ENCODE peak calls at places on chromosomes 11 and 22, in seven cellular contexts. H is pancreas, L is fibroblast of mammary gland, G is MM.1S, K is SK-N-SH, D is AG04449, E is lung. M is an unnamed sample.

GRCh38 chr22:30434775-30435315 is 9.3 kb downstream of the MTFP1 start:
- DNase-seq in E (no peak), H (no peak), G (no peak), D (no peak), K (no peak), L (no peak), M (no peak)

GRCh38 chr11:75386912-75387311 is 12.4 kb upstream of the RPS3 start:
- DNase-seq in D (no peak), K (no peak), E (no peak), G (no peak), H (no peak), L (no peak), M (no peak)

GRCh38 chr11:94325681-94326080 is 21.3 kb downstream of the IZUMO1R start:
- DNase-seq in E (no peak), G (peak), K (peak), L (peak), H (no peak), D (no peak), M (no peak)

GRCh38 chr11:4664791-4665190 is 21.0 kb downstream of the OR51E1 start:
- DNase-seq in L (peak), H (no peak), D (no peak), E (no peak), K (no peak), G (no peak), M (no peak)

GRCh38 chr11:15523576-15523975 is 408.9 kb downstream of the INSC start:
- DNase-seq in H (no peak), K (no peak), L (no peak), G (no peak), E (no peak), D (no peak), M (no peak)

GRCh38 chr11:7571640-7572000 is 57.8 kb downstream of the PPFIBP2 start:
- DNase-seq in L (peak), D (no peak), E (peak), K (peak), H (peak), G (peak), M (no peak)

GRCh38 chr11:65476632-65477270 is 22.1 kb upstream of the MALAT1 start:
- DNase-seq in L (peak), E (no peak), H (no peak), K (no peak), D (no peak), G (peak), M (no peak)

GRCh38 chr11:78030429-78031325 is 7.6 kb upstream of the KCTD14 start:
- DNase-seq in D (no peak), E (peak), L (no peak), H (peak), K (peak), G (no peak), M (no peak)

GRCh38 chr11:116864531-116864930 is 27.1 kb upstream of the APOA1 start:
- DNase-seq in L (no peak), E (no peak), D (no peak), G (no peak), H (no peak), K (no peak), M (no peak)

GRCh38 chr11:126808851-126809250 is 191.7 kb downstream of the KIRREL3 start:
- DNase-seq in K (no peak), L (no peak), D (no peak), H (no peak), E (no peak), G (no peak), M (no peak)

GRCh38 chr11:43664295-43664694 is 16.2 kb upstream of the HSD17B12 start:
- DNase-seq in D (no peak), K (peak), E (no peak), L (no peak), G (no peak), H (no peak), M (no peak)

DNA sequence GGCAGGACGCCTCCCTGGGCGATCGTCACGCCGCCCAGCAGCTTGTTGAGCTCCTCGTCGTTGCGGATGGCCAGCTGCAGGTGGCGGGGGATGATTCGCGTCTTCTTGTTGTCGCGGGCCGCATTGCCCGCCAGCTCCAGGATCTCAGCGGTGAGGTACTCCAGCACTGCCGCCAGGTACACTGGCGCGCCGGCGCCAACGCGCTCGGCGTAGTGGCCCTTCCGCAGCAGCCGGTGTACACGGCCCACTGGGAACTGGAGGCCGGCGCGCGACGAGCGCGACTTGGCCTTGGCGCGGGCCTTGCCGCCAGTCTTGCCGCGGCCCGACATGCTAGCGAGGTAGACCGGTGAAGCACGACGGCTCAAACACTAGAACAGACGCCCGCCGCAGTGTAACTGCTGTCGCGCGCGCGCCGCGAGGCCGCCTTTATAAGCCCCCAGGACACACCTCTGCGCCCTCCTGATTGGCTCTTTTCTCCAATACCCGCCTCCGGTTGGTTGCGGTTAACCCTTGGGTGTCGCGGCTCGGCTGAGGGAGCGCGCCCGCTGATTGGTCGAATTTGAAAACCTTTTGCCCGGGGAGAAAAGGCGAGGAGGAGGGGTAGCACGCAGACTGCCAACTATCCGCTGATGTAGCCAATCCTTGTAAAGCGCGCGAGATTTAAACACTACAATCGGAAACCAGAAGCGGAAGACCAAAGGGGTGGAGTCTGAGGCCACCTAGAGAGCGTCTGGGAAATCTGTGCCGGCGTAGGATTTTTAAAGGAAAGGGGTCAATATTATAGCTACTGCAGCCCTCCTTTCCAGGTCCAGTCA is 6.4 kb downstream of the DPAGT1 start:
- DNase-seq in H (peak), K (peak), D (peak), E (peak), G (peak), L (peak), M (peak)
- TF ChIP-seq CTCF in H (no peak), K (peak), D (no peak), E (no peak), G (no peak), L (no peak), M (no peak)

GRCh38 chr22:28702891-28703290 is 23.3 kb upstream of the TTC28 start:
- DNase-seq in E (no peak), G (no peak), K (no peak), H (no peak), D (no peak), L (no peak), M (no peak)

GRCh38 chr22:28710112-28710888 is 30.7 kb upstream of the TTC28 start:
- DNase-seq in E (no peak), L (peak), G (no peak), H (no peak), K (peak), D (peak), M (no peak)

GRCh38 chr22:28710889-28711285 is 30.7 kb downstream of the CHEK2 start:
- DNase-seq in H (no peak), K (peak), E (no peak), L (peak), D (no peak), G (no peak), M (no peak)

GRCh38 chr22:28703436-28703835 is 23.8 kb upstream of the TTC28 start:
- DNase-seq in E (no peak), H (no peak), D (no peak), L (peak), G (no peak), K (no peak), M (no peak)

GRCh38 chr22:28706845-28707244 is 27.2 kb upstream of the TTC28 start:
- DNase-seq in H (no peak), D (no peak), G (no peak), L (no peak), K (no peak), E (no peak), M (no peak)
- H3K4me3 ChIP-seq in H (no peak), D (no peak), G (no peak), L (no peak), K (no peak), E (no peak), M (no peak)

DNA sequence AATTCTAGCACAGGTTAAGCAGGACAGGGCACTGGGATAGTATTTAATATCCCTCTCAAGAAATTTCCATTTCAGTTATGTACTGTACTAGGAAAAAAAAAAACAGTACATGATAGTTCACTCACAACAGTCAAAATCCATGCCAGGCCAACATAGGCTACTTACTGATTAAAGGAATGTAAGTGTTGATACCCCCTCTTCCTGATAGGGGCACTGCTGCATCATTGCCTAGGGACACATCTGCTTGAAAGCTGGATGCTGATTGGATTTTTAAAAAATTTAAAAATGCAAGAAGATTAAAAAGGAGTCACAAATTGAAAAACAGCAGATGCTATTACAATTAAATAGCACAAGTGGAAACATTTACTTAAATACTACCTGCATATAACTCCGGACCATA is 43.4 kb downstream of the APOL5 start:
- DNase-seq in L (peak), K (peak), H (no peak), G (peak), E (no peak), D (no peak), M (no peak)
- TF ChIP-seq CTCF in L (peak), K (peak), H (no peak), G (peak), E (no peak), D (peak), M (peak)

GRCh38 chr11:67438121-67438902 is 830 bp upstream of the PTPRCAP start:
- DNase-seq in H (no peak), G (no peak), L (no peak), E (no peak), K (no peak), D (no peak), M (no peak)
- H3K4me3 ChIP-seq in H (no peak), G (no peak), L (no peak), E (no peak), K (no peak), D (no peak), M (no peak)

GRCh38 chr11:128619540-128620305 is 32.4 kb upstream of the ETS1 start:
- DNase-seq in K (peak), H (no peak), G (no peak), E (no peak), L (no peak), D (no peak), M (no peak)

GRCh38 chr11:128615612-128616011 is 28.3 kb upstream of the ETS1 start:
- DNase-seq in K (no peak), H (no peak), E (no peak), G (no peak), D (no peak), L (no peak), M (no peak)

GRCh38 chr11:128615076-128615475 is 27.7 kb upstream of the ETS1 start:
- DNase-seq in K (no peak), E (no peak), G (no peak), L (no peak), H (no peak), D (no peak), M (no peak)

GRCh38 chr11:128613300-128613995 is 26.1 kb upstream of the ETS1 start:
- DNase-seq in G (no peak), H (no peak), E (no peak), K (no peak), D (no peak), L (no peak), M (no peak)

DNA sequence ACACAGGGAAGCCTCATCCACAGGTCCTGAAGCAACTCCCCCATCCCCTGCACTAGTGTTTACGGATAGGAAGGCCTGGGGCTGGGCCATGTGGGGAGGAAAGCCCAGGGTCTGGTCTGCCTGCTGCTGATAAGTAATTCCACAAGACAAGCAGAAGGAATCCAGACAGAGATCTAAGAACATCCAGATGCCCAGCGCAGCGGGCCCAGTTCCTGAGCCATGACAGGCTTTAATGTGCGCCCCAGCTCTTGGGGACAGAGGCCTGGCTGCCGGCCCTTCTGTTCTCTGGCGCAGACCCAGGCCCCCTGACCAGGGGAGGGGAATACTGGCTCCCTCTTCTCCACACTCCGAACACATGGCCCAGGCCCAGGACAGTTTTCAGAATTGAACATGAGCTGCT is 28.8 kb upstream of the ETS1 start:
- DNase-seq in G (no peak), H (no peak), K (peak), L (no peak), E (no peak), D (no peak), M (no peak)
- TF ChIP-seq CTCF in G (no peak), H (no peak), K (no peak), L (no peak), E (no peak), D (no peak), M (no peak)